ENCODE peak calls at places on chromosomes 11 and 22, in ten cellular contexts. Q is CD8-positive, alpha-beta T cell; I is dorsolateral prefrontal cortex; L is astrocyte; E is tibial nerve; H is HFF-Myc; C is mucosa of descending colon; V is lower lobe of right lung; W is astrocyte of the cerebellum; P is tibial artery. N is an unnamed sample.

GRCh38 chr11:65493367-65494176 is 5.3 kb upstream of the MALAT1 start:
- DNase-seq in I (peak), V (peak), P (peak), L (peak), E (peak), W (no peak), C (peak), Q (no peak), H (no peak), N (peak)

GRCh38 chr22:50621491-50621880 is 6.5 kb downstream of the ARSA start:
- DNase-seq in I (no peak), C (no peak), V (no peak), E (no peak), L (no peak), Q (peak), P (peak), W (no peak), H (no peak), N (no peak)

GRCh38 chr11:18775492-18776292 is 15.9 kb downstream of the PTPN5 start:
- DNase-seq in L (peak), I (no peak), V (peak), C (no peak), P (no peak), Q (peak), E (peak), H (no peak), W (no peak), N (no peak)

GRCh38 chr11:17767301-17767885 is 32.8 kb downstream of the KCNC1 start:
- DNase-seq in C (no peak), Q (no peak), L (no peak), P (no peak), E (no peak), I (peak), H (no peak), W (no peak), V (no peak), N (no peak)

GRCh38 chr11:77085652-77086051 is 17.0 kb upstream of the OMP start:
- DNase-seq in W (no peak), E (peak), L (no peak), H (no peak), Q (no peak), C (peak), P (peak), I (peak), V (no peak), N (no peak)

GRCh38 chr11:108241370-108242037 is 18.6 kb downstream of the ATM start:
- DNase-seq in P (no peak), C (no peak), E (no peak), H (no peak), I (no peak), W (no peak), V (no peak), L (no peak), Q (no peak), N (no peak)

GRCh38 chr11:131195801-131196517 is 174.5 kb upstream of the NTM start:
- DNase-seq in L (peak), P (no peak), V (peak), I (no peak), W (peak), H (peak), Q (no peak), C (no peak), E (no peak), N (no peak)

GRCh38 chr11:134756811-134757540 is 344.9 kb upstream of the B3GAT1 start:
- DNase-seq in P (no peak), C (no peak), I (no peak), W (no peak), Q (peak), H (no peak), E (no peak), L (no peak), V (no peak), N (no peak)

GRCh38 chr11:33944345-33944692 is 52.4 kb upstream of the LMO2 start:
- DNase-seq in E (no peak), Q (no peak), H (no peak), L (no peak), C (no peak), I (no peak), V (no peak), W (no peak), P (no peak), N (no peak)

GRCh38 chr22:48244388-48245118 is 1482.1 kb downstream of the TBC1D22A start:
- DNase-seq in W (no peak), L (no peak), I (no peak), E (no peak), C (no peak), Q (peak), V (no peak), P (peak), H (no peak), N (no peak)

GRCh38 chr11:106421673-106422292 is 344.3 kb downstream of the AASDHPPT start:
- DNase-seq in C (no peak), L (peak), Q (no peak), P (no peak), E (no peak), W (no peak), V (no peak), I (no peak), H (no peak), N (no peak)

GRCh38 chr11:61004037-61004641 is 32.7 kb downstream of the CD6 start:
- DNase-seq in V (no peak), P (no peak), C (no peak), I (no peak), Q (peak), E (no peak), H (no peak), W (peak), L (peak), N (no peak)

GRCh38 chr22:49013707-49014106 is 814.0 kb downstream of the BRD1 start:
- DNase-seq in Q (peak), E (no peak), W (no peak), I (no peak), L (no peak), C (peak), P (peak), H (no peak), V (no peak), N (no peak)

GRCh38 chr11:121464352-121464946 is 11.7 kb upstream of the SORL1-AS1 start:
- DNase-seq in V (no peak), I (peak), L (peak), C (peak), W (peak), Q (peak), E (no peak), H (peak), P (peak), N (peak)

GRCh38 chr11:38176812-38177322 is 1578.8 kb upstream of the RAG2 start:
- DNase-seq in W (no peak), L (no peak), E (no peak), I (no peak), V (no peak), H (no peak), Q (no peak), C (no peak), P (no peak), N (no peak)

GRCh38 chr11:2214527-2215229 is 43.1 kb upstream of the TH start:
- DNase-seq in Q (peak), C (no peak), I (no peak), E (no peak), W (no peak), V (peak), H (no peak), P (no peak), L (no peak), N (no peak)

GRCh38 chr11:59475176-59475575 is 2.1 kb downstream of the OR4D10 start:
- DNase-seq in I (no peak), C (no peak), P (no peak), V (no peak), E (no peak), W (no peak), L (no peak), H (no peak), Q (no peak), N (no peak)

GRCh38 chr11:135075740-135076139 is 663.7 kb upstream of the B3GAT1 start:
- DNase-seq in W (no peak), V (peak), L (no peak), I (no peak), P (peak), Q (no peak), E (peak), C (peak), H (no peak), N (no peak)

GRCh38 chr11:67272327-67273259 is 6.3 kb downstream of the GRK2 start:
- DNase-seq in L (no peak), C (peak), Q (no peak), E (peak), I (peak), H (no peak), P (peak), V (peak), W (no peak), N (no peak)

GRCh38 chr11:128463386-128463829 is 124.0 kb downstream of the ETS1 start:
- DNase-seq in H (no peak), E (no peak), W (no peak), P (no peak), C (no peak), V (no peak), Q (no peak), I (no peak), L (peak), N (peak)

GRCh38 chr11:118202599-118203422 is 22.0 kb downstream of the JAML start:
- DNase-seq in L (no peak), Q (peak), C (peak), W (no peak), P (no peak), I (no peak), H (no peak), E (no peak), V (no peak), N (no peak)

GRCh38 chr11:1171223-1171984 is 13.7 kb downstream of the MUC5AC start:
- DNase-seq in W (no peak), P (no peak), L (no peak), Q (no peak), E (no peak), H (no peak), V (no peak), C (no peak), I (no peak), N (no peak)
- TF ChIP-seq CTCF in W (no peak), P (no peak), L (no peak), Q (no peak), E (no peak), H (no peak), V (no peak), C (no peak), I (no peak), N (no peak)

GRCh38 chr11:98068251-98068650 is 952.5 kb upstream of the CNTN5 start:
- DNase-seq in L (no peak), P (no peak), E (no peak), Q (no peak), H (no peak), C (no peak), V (no peak), I (no peak), W (no peak), N (no peak)

DNA sequence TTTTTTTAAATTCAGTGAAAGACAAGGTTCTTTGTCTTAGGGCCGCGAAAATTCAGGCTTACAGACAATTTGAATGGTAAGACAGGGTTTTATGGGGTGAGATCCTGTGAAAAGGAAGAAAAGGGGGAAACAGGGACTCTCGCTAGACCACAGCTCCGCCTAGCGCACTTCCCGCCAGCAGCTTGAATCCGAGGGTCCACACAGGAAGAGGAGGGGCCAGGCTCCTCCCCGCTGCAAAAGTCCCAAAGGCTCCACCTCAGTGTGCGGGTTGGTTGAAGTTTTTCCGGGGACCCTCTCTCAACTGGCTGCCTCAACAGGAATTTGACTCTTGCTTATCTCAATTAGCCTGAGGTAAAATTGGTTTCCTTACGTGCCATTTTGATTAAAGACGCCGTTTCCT is 950.9 kb upstream of the CNTN5 start:
- DNase-seq in W (no peak), H (no peak), V (no peak), L (no peak), E (no peak), I (no peak), C (no peak), P (no peak), Q (no peak), N (no peak)
- TF ChIP-seq CTCF in W (no peak), H (no peak), V (no peak), L (no peak), E (no peak), I (no peak), C (no peak), P (no peak), Q (no peak), N (no peak)

GRCh38 chr22:43897751-43898261 is 6.0 kb upstream of the PNPLA5 start:
- DNase-seq in I (peak), H (no peak), L (peak), V (no peak), C (no peak), E (no peak), Q (no peak), W (no peak), P (no peak), N (no peak)

GRCh38 chr22:43900206-43900605 is 8.4 kb upstream of the PNPLA5 start:
- DNase-seq in I (no peak), H (no peak), V (no peak), W (no peak), Q (no peak), E (no peak), L (no peak), P (no peak), C (no peak), N (no peak)

GRCh38 chr22:43905681-43906080 is 13.9 kb upstream of the PNPLA5 start:
- DNase-seq in H (no peak), V (no peak), Q (no peak), L (no peak), C (no peak), I (no peak), P (no peak), W (no peak), E (no peak), N (no peak)

GRCh38 chr22:43895986-43896645 is 4.3 kb upstream of the PNPLA5 start:
- DNase-seq in L (no peak), P (no peak), Q (no peak), V (no peak), C (no peak), E (no peak), I (no peak), H (no peak), W (no peak), N (no peak)

GRCh38 chr22:43901976-43902643 is 10.3 kb upstream of the PNPLA5 start:
- DNase-seq in V (no peak), Q (no peak), C (no peak), L (peak), E (no peak), I (no peak), P (no peak), H (peak), W (peak), N (peak)
- TF ChIP-seq CTCF in V (no peak), Q (no peak), C (no peak), L (no peak), E (no peak), I (no peak), P (no peak), H (no peak), W (no peak), N (no peak)

DNA sequence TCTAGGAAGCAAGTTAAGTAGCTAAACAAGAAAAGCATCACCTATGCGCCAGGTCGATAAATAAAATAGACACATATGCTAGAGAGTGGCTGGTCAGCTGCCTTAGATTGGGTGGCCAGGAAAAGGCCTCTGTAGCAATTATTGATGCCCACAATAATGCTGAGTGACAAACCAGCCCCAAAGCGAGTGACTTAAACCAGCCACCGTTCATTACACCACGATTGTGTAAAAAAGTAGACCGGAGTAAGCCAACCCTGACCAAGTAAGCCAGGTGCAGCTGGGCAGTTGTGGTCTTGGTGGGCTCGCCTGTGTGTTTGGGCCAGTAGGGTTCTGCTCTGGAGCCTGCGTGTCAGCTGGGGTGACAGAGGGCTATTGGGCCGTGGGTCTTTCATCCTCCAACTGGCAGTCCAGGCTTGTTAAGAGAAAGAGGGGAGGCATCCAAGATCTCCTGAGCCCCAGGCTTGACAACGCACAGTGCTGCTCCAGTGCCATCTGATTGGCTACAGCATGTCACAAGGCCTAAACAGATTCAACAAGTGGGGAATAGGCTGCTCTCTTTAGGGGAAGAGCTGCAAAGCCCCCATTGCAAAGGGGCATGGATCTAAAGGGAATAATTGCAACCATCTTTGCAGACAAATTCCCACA is 100.4 kb upstream of the PARVA start:
- DNase-seq in I (no peak), W (no peak), V (no peak), C (no peak), E (no peak), L (no peak), P (peak), Q (no peak), H (no peak), N (no peak)
- TF ChIP-seq CTCF in I (no peak), W (no peak), V (no peak), C (no peak), E (no peak), L (no peak), P (no peak), Q (no peak), H (no peak), N (no peak)

GRCh38 chr11:95750101-95750500 is 39.5 kb downstream of the FAM76B start:
- DNase-seq in I (no peak), P (no peak), Q (no peak), W (no peak), C (no peak), E (no peak), L (no peak), H (no peak), V (no peak), N (no peak)
- TF ChIP-seq CTCF in I (no peak), P (no peak), Q (no peak), W (no peak), C (no peak), E (no peak), L (no peak), H (no peak), V (no peak), N (no peak)

DNA sequence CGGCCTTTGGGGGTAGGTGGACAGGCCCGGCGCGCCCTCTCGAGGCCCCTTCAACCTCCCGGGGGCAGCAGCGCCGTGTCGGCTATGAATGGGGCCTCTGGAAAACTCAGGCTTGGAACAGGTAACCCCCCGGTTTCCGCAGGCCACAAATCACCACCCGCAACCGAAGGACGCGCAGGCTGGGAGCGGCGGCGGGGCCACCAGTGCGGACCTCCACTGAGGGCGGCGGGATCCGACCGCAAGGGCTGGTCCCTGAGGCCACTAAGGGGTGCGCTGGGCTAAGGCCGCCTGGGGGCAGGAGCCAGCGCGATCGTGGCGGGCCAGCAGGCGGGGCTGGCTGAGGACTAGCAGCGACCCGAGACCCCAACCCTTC is 695 bp upstream of the ATF4 start:
- DNase-seq in C (no peak), L (no peak), H (no peak), E (peak), Q (no peak), W (no peak), V (no peak), I (peak), P (peak), N (no peak)
- TF ChIP-seq CTCF in C (no peak), L (no peak), H (no peak), E (no peak), Q (no peak), W (peak), V (peak), I (peak), P (peak), N (peak)

DNA sequence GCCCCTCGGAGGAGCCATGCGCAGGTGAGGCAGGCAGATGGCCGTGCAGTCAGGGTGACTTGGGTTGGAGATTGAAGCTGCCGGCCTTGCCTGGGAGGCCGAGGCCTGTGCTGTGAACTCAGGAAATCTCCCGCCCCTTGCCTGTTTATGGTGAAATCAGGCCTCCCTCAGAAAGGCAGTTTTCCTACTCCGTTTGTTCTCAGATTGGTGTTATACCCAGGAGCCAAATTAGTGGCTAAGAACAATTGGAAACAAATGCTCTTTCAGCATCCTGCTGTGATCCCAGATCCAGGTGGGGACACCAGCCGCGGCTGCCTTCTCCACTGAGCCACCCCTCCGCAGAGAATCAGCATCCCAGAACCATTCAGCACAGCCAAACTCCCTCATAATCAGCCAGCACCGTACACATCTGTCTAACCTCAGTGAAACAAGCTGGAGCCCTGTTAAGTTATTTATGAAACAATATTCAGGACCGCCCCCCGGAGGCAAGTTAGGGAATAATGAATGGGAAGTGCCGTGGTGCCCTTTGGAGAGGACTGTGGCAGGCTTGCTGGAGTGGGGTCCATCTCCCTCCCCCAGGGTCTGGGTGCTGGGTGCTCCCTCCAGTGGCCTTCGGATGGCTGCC is 60.0 kb downstream of the PKNOX2 start:
- DNase-seq in H (no peak), E (peak), W (no peak), P (no peak), C (no peak), L (no peak), I (no peak), V (no peak), Q (no peak), N (no peak)
- TF ChIP-seq CTCF in H (peak), E (no peak), W (peak), P (peak), C (no peak), L (peak), I (peak), V (no peak), Q (no peak), N (no peak)

GRCh38 chr11:74846770-74847169 is 98.1 kb downstream of the RNF169 start:
- DNase-seq in E (no peak), V (no peak), C (no peak), Q (no peak), L (no peak), H (no peak), P (no peak), I (no peak), W (no peak), N (no peak)
- TF ChIP-seq CTCF in E (no peak), V (no peak), C (no peak), Q (no peak), L (peak), H (no peak), P (no peak), I (no peak), W (no peak), N (no peak)

DNA sequence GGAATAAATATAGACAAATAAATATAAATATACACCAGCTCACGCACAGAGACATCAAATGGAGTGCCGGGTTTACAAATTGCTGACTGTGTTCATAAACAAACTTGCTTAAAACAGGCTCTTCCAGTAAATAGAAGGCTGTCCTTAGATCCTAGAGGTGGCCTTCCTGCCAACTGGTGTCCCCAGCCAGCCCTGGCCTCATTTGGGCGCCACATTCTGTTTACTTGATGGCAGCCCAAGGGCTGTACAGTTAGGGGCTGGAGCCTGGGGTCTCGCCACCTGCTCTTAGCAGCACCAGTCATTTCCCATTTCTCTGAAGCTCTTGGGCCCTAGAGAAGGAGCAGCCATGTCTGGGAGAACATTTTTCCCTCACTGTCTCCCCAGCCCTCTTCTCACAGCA is 20.8 kb downstream of the ARFGAP2 start:
- DNase-seq in L (no peak), C (no peak), H (no peak), P (no peak), Q (no peak), W (no peak), I (no peak), E (no peak), V (no peak), N (no peak)
- TF ChIP-seq CTCF in L (no peak), C (no peak), H (no peak), P (no peak), Q (no peak), W (no peak), I (no peak), E (no peak), V (no peak), N (no peak)

N was measured in AG04449.